ENCODE peak calls at places on chromosomes 7 and 10, in eight cellular contexts. E is endothelial cell, N is T-helper 17 cell, K is GF-D8, S is lower lobe of right lung, U is T follicular helper cell, T is NCI-H187, C is NCI-H69. A is an unnamed sample.

GRCh38 chr10:43966571-43966965 is 317.9 kb upstream of the ZNF32 start:
- DNase-seq in T (no peak), N (no peak), C (no peak), U (no peak), S (no peak), K (no peak), E (no peak), A (no peak)

GRCh38 chr7:94687810-94688209 is 31.9 kb upstream of the SGCE start:
- DNase-seq in E (no peak), N (no peak), C (no peak), S (no peak), U (no peak), T (no peak), K (no peak), A (no peak)

GRCh38 chr7:107505362-107505761 is 35.5 kb downstream of the GPR22 start:
- DNase-seq in T (no peak), N (no peak), E (no peak), U (no peak), K (no peak), S (no peak), C (no peak), A (no peak)

GRCh38 chr10:120195984-120196712 is 260.9 kb upstream of the PLPP4 start:
- DNase-seq in U (no peak), E (no peak), T (no peak), N (no peak), K (no peak), C (no peak), S (no peak), A (no peak)

GRCh38 chr10:29617880-29618340 is 16.9 kb downstream of the SVIL start:
- DNase-seq in T (no peak), S (no peak), N (no peak), E (no peak), U (no peak), C (peak), K (no peak), A (no peak)

GRCh38 chr7:36514289-36515243 is 124.9 kb downstream of the ANLN start:
- DNase-seq in U (no peak), N (no peak), K (no peak), E (no peak), T (no peak), S (no peak), C (peak), A (no peak)

GRCh38 chr7:126541416-126541815 is 711.3 kb downstream of the GRM8 start:
- DNase-seq in E (no peak), S (no peak), T (no peak), C (no peak), N (no peak), U (no peak), K (no peak), A (no peak)

GRCh38 chr7:33831389-33832118 is 73.8 kb upstream of the BMPER start:
- DNase-seq in C (no peak), N (no peak), E (no peak), T (no peak), S (no peak), U (no peak), K (no peak), A (no peak)

GRCh38 chr7:95723583-95724180 is 48.7 kb upstream of the DYNC1I1 start:
- DNase-seq in S (no peak), U (no peak), E (peak), T (peak), K (no peak), N (no peak), C (peak), A (no peak)

GRCh38 chr10:43461950-43462349 is 25.0 kb downstream of the ZNF487 start:
- DNase-seq in T (no peak), N (no peak), E (peak), C (peak), K (peak), U (no peak), S (no peak), A (no peak)

GRCh38 chr7:158015403-158016116 is 572.1 kb downstream of the PTPRN2 start:
- DNase-seq in N (no peak), C (peak), U (no peak), S (no peak), T (peak), K (no peak), E (no peak), A (no peak)

GRCh38 chr10:132294196-132294520 is 13.6 kb downstream of the STK32C start:
- DNase-seq in T (no peak), K (no peak), N (no peak), E (no peak), C (no peak), S (peak), U (no peak), A (peak)

GRCh38 chr7:104174798-104175197 is 33.0 kb downstream of the ORC5 start:
- DNase-seq in C (no peak), K (no peak), U (no peak), S (no peak), T (no peak), E (no peak), N (no peak), A (no peak)

GRCh38 chr7:87785368-87785995 is 90.7 kb downstream of the SLC25A40 start:
- DNase-seq in K (no peak), S (no peak), T (no peak), U (no peak), E (no peak), C (no peak), N (no peak), A (no peak)

GRCh38 chr7:70321016-70321415 is 722.7 kb downstream of the AUTS2 start:
- DNase-seq in C (peak), N (no peak), K (no peak), T (no peak), E (no peak), U (no peak), S (no peak), A (no peak)

GRCh38 chr10:19816420-19817250 is at the start of gene PLXDC2:
- DNase-seq in N (no peak), S (peak), T (no peak), K (no peak), E (peak), U (no peak), C (peak), A (peak)

GRCh38 chr7:128867842-128868623 is 5.4 kb downstream of the ATP6V1F start:
- DNase-seq in K (no peak), N (no peak), T (peak), U (no peak), S (no peak), C (peak), E (no peak), A (no peak)

GRCh38 chr7:99557196-99557607 is 1.2 kb upstream of the ZNF655 start:
- DNase-seq in T (no peak), E (no peak), U (no peak), N (no peak), C (no peak), S (no peak), K (no peak), A (no peak)

GRCh38 chr7:43537765-43538403 is 45.0 kb upstream of the STK17A start:
- DNase-seq in K (no peak), E (no peak), C (no peak), U (no peak), T (no peak), N (no peak), S (no peak), A (no peak)

GRCh38 chr10:93471110-93471651 is 11.0 kb downstream of the MYOF start:
- DNase-seq in S (no peak), U (no peak), C (peak), T (no peak), N (no peak), K (no peak), E (no peak), A (no peak)

GRCh38 chr7:111803015-111803758 is 240.9 kb upstream of the IMMP2L start:
- DNase-seq in S (no peak), K (no peak), C (no peak), E (no peak), N (no peak), T (no peak), U (no peak), A (no peak)

GRCh38 chr7:133931053-133931452 is 196.1 kb upstream of the LRGUK start:
- DNase-seq in C (peak), S (no peak), K (no peak), E (no peak), N (no peak), U (no peak), T (no peak), A (no peak)

GRCh38 chr7:6162650-6163366 is 109.6 kb downstream of the CYTH3 start:
- DNase-seq in U (no peak), N (no peak), T (no peak), E (no peak), C (no peak), S (no peak), K (no peak), A (no peak)

GRCh38 chr10:65628777-65629176 is 1297.1 kb upstream of the LRRTM3 start:
- DNase-seq in U (no peak), T (no peak), E (no peak), S (no peak), K (no peak), N (no peak), C (no peak), A (no peak)

GRCh38 chr7:54897891-54898290 is 120.9 kb upstream of the EGFR start:
- DNase-seq in U (no peak), E (no peak), C (no peak), S (no peak), T (no peak), K (no peak), N (no peak), A (no peak)

GRCh38 chr10:69679736-69680135 is 49.7 kb downstream of the FAM241B start:
- DNase-seq in T (no peak), E (no peak), S (no peak), K (no peak), N (no peak), U (no peak), C (no peak), A (no peak)

GRCh38 chr7:57407125-57407524 is 42.9 kb upstream of the ZNF716 start:
- DNase-seq in S (no peak), C (no peak), K (no peak), E (no peak), U (no peak), N (no peak), T (no peak), A (no peak)

GRCh38 chr7:41880107-41880506 is 177.2 kb upstream of the INHBA start:
- DNase-seq in S (no peak), E (no peak), K (no peak), T (no peak), N (no peak), C (no peak), U (no peak), A (no peak)

GRCh38 chr7:30276203-30276900 is 8.0 kb upstream of the ZNRF2 start:
- DNase-seq in K (peak), C (peak), T (no peak), N (peak), S (no peak), U (peak), E (peak), A (no peak)

GRCh38 chr10:9608592-9608991 is 1409.1 kb upstream of the CELF2 start:
- DNase-seq in S (no peak), K (no peak), N (no peak), U (no peak), E (no peak), T (no peak), C (no peak), A (no peak)

GRCh38 chr7:16880469-16881034 is 1.2 kb downstream of the AGR3 start:
- DNase-seq in S (no peak), C (peak), T (no peak), K (no peak), U (no peak), N (no peak), E (no peak), A (no peak)

GRCh38 chr7:128459394-128459878 is 3.8 kb downstream of the HILPDA start:
- DNase-seq in T (no peak), N (peak), C (peak), K (no peak), S (peak), U (peak), E (peak), A (no peak)

GRCh38 chr7:36961097-36961496 is 236.8 kb upstream of the AOAH start:
- DNase-seq in S (no peak), T (no peak), C (no peak), N (no peak), U (no peak), K (no peak), E (no peak), A (no peak)

GRCh38 chr7:133355325-133355708 is 102.4 kb downstream of the EXOC4 start:
- DNase-seq in S (no peak), E (no peak), C (no peak), U (no peak), T (no peak), K (no peak), N (no peak), A (no peak)

GRCh38 chr10:33155720-33156638 is 178.5 kb downstream of the NRP1 start:
- DNase-seq in C (peak), E (peak), N (no peak), K (no peak), T (no peak), U (no peak), S (no peak), A (no peak)

GRCh38 chr10:78337646-78338391 is 304.2 kb downstream of the RPS24 start:
- DNase-seq in E (no peak), C (no peak), S (no peak), U (no peak), N (no peak), T (no peak), K (no peak), A (no peak)

GRCh38 chr7:105596866-105597265 is 15.6 kb upstream of the EFCAB10 start:
- DNase-seq in T (no peak), E (no peak), S (no peak), K (no peak), U (no peak), C (peak), N (no peak), A (no peak)

GRCh38 chr10:14023612-14024348 is 306.9 kb downstream of the FRMD4A start:
- DNase-seq in T (no peak), S (no peak), N (no peak), K (no peak), C (peak), U (no peak), E (no peak), A (no peak)

GRCh38 chr10:79438021-79438698 is 7.3 kb downstream of the ZCCHC24 start:
- DNase-seq in T (no peak), K (no peak), S (no peak), E (no peak), U (no peak), C (peak), N (no peak), A (no peak)

GRCh38 chr7:35802649-35803048 is 1.8 kb downstream of the SEPTIN7 start:
- DNase-seq in U (no peak), S (no peak), T (no peak), N (peak), E (no peak), K (no peak), C (peak), A (no peak)